ENCODE peak calls at places on chromosomes 7 and 10, in five cellular contexts. S, F, D, I and Y are unnamed samples.

GRCh38 chr7:43577485-43577951 is 5.4 kb upstream of the STK17A start:
- DNase-seq in F (peak; percentile 59), I (no peak), D (peak; percentile 93), S (no peak), Y (peak; percentile 38)

GRCh38 chr7:130486114-130486962 is 5.5 kb upstream of the MEST start:
- DNase-seq in D (no peak), F (peak; percentile 95), I (peak; percentile 34), S (peak; percentile 89), Y (peak; percentile 54)

GRCh38 chr10:97553575-97554100 is 18.9 kb upstream of the ANKRD2 start:
- DNase-seq in F (peak; percentile 74), I (peak; percentile 71), D (peak; percentile 58), S (peak; percentile 69), Y (peak; percentile 44)

GRCh38 chr7:22561895-22562593 is 62.1 kb upstream of the STEAP1B start:
- DNase-seq in S (peak; percentile 80), D (no peak), I (no peak), F (no peak), Y (no peak)

GRCh38 chr7:51226042-51226755 is 90.4 kb downstream of the COBL start:
- DNase-seq in F (no peak), I (no peak), S (no peak), D (no peak), Y (no peak)

GRCh38 chr7:46949270-46949931 is 632.5 kb downstream of the TNS3 start:
- DNase-seq in F (no peak), I (no peak), D (no peak), S (no peak), Y (no peak)

GRCh38 chr7:122600630-122601029 is 98.3 kb downstream of the RNF133 start:
- DNase-seq in S (no peak), D (no peak), F (no peak), I (no peak), Y (no peak)

GRCh38 chr10:113820507-113820906 is 33.4 kb downstream of the DCLRE1A start:
- DNase-seq in I (no peak), D (no peak), F (no peak), S (no peak), Y (no peak)

GRCh38 chr7:87058739-87059524 is 522 bp downstream of the ELAPOR2 start:
- DNase-seq in D (no peak), F (no peak), I (peak; percentile 16), S (peak; percentile 51), Y (no peak)

GRCh38 chr7:70334883-70335282 is 736.6 kb downstream of the AUTS2 start:
- DNase-seq in I (no peak), F (no peak), S (peak; percentile 15), D (peak; percentile 65), Y (no peak)

GRCh38 chr10:77943086-77943901 is 16.7 kb upstream of the DLG5 start:
- DNase-seq in F (peak; percentile 43), S (no peak), I (no peak), D (no peak), Y (no peak)

GRCh38 chr7:118109607-118110006 is 74.4 kb upstream of the LSM8 start:
- DNase-seq in D (no peak), I (no peak), S (no peak), F (peak; percentile 63), Y (no peak)

GRCh38 chr10:84845628-84846261 is 517.4 kb downstream of the CCSER2 start:
- DNase-seq in F (peak; percentile 27), I (no peak), S (peak; percentile 41), D (peak; percentile 8), Y (peak; percentile 2)

GRCh38 chr7:103077318-103077717 is 2.4 kb downstream of the ARMC10 start:
- DNase-seq in D (no peak), F (no peak), S (no peak), I (no peak), Y (no peak)

GRCh38 chr10:77587424-77587806 is 50.2 kb downstream of the KCNMA1 start:
- DNase-seq in S (no peak), F (no peak), D (no peak), I (no peak), Y (no peak)

GRCh38 chr7:115603416-115603815 is 427.1 kb downstream of the TFEC start:
- DNase-seq in I (no peak), S (no peak), F (peak; percentile 8), D (no peak), Y (no peak)

GRCh38 chr7:49852619-49853462 is 79.4 kb downstream of the VWC2 start:
- DNase-seq in D (peak; percentile 33), F (peak; percentile 63), S (peak; percentile 69), I (peak; percentile 31), Y (no peak)

GRCh38 chr7:1526271-1526754 is 4.2 kb upstream of the MAFK start:
- DNase-seq in I (no peak), D (no peak), S (no peak), F (peak; percentile 83), Y (no peak)

GRCh38 chr7:91993976-91994375 is 53.3 kb downstream of the AKAP9 start:
- DNase-seq in S (peak; percentile 54), D (no peak), I (no peak), F (no peak), Y (no peak)

GRCh38 chr10:73873163-73873842 is 1.1 kb downstream of the CAMK2G start:
- DNase-seq in D (no peak), F (no peak), S (peak; percentile 3), I (no peak), Y (no peak)

GRCh38 chr10:43845121-43845520 is 196.4 kb upstream of the ZNF32 start:
- DNase-seq in S (no peak), F (no peak), I (no peak), D (no peak), Y (no peak)

GRCh38 chr10:78605800-78606350 is 462.9 kb upstream of the ZMIZ1 start:
- DNase-seq in F (peak; percentile 67), S (no peak), I (no peak), D (no peak), Y (no peak)

GRCh38 chr10:86410542-86411124 is 44.0 kb upstream of the GRID1 start:
- DNase-seq in F (peak; percentile 63), S (no peak), I (no peak), D (no peak), Y (no peak)

GRCh38 chr10:52818019-52818418 is 45.4 kb upstream of the MBL2 start:
- DNase-seq in F (peak; percentile 58), S (peak; percentile 87), I (no peak), D (peak; percentile 15), Y (no peak)

GRCh38 chr7:135236727-135237126 is 3.1 kb downstream of the STRA8 start:
- DNase-seq in I (no peak), S (no peak), F (no peak), D (no peak), Y (no peak)

GRCh38 chr7:37925620-37926019 is 5.2 kb downstream of the EPDR1 start:
- DNase-seq in S (no peak), I (no peak), D (no peak), F (no peak), Y (no peak)

DNA sequence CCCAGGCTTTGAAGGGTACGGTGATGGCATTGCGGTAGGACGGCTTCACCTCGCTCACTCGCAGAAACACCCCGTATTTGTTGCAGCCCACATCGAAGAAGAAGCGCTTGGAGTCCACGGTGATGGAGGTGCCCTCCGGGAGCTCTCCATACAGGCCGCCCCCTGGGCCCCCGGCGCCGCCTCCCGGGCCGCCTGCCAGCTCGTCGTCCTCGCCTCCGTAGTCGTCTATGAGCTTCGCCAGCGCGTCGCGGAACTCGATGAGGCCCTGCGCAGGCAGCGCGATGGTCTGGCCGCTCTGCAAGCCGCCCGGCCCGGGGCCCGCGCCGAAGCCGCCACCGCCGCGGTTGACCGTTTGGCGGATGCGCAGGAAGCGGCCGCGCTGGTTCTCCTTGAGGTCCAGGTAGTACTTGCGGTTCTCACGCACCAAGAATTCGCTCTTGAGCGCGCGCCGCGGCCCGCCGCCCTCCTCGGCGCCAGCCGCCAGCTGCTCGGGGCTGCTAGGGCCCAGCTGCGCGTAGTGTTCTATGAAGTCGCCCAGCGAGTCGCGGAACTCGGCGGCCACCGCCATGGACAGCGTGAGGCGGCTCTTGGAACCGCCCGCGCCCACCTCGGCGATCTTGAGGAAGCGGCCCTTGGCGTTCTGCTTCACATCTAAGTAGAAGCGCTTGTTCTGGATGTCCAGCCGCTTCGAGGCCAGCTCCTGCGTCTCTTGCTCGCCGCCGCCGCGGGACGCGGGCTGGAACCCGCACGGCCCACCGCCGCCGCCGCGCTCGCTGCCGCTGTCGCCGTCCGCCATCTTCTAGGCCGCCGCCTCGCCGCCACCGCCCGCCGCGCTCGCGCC is 557 bp downstream of the PURB start:
- DNase-seq in I (peak; percentile 64), D (peak; percentile 68), S (peak; percentile 35), F (peak; percentile 53), Y (peak; percentile 36)
- H3K4me1 ChIP-seq in I (peaks cover 48% of the 10 kb centered on the region), D (peaks cover 59% of the 10 kb centered on the region), S (peaks cover 38% of the 10 kb centered on the region), F (peaks cover 49% of the 10 kb centered on the region), Y (peaks cover 59% of the 10 kb centered on the region)

GRCh38 chr10:103395754-103396066 is 565 bp downstream of the ATP5MK start:
- DNase-seq in F (peak; percentile 11), S (peak; percentile 16), D (peak; percentile 19), I (no peak), Y (no peak)

GRCh38 chr10:103396067-103396788 is at the start of the genes ATP5MK and PDCD11:
- DNase-seq in F (peak; percentile 97), I (peak; percentile 99), S (peak; percentile 99), D (peak; percentile 96), Y (peak; percentile 93)

GRCh38 chr10:103394180-103394579 is 2.1 kb downstream of the ATP5MK start:
- DNase-seq in I (no peak), D (no peak), F (no peak), S (no peak), Y (no peak)

GRCh38 chr10:103396789-103397087 is 312 bp downstream of the PDCD11 start:
- DNase-seq in I (no peak), F (no peak), S (no peak), D (no peak), Y (no peak)

GRCh38 chr10:103397191-103397825 is 882 bp downstream of the PDCD11 start:
- DNase-seq in I (no peak), S (no peak), F (no peak), D (peak; percentile 18), Y (no peak)
- H3K27ac ChIP-seq in I (peak overlapping the region; percentile 93), S (peak overlapping the region; percentile 62), F (peak overlapping the region; percentile 90), D (peak overlapping the region; percentile 75), Y (peak overlapping the region; percentile 78)

GRCh38 chr10:75231672-75232581 is 3.8 kb downstream of the COMTD1 start:
- DNase-seq in S (no peak), F (no peak), I (no peak), D (no peak), Y (no peak)
- H3K4me1 ChIP-seq in S (peaks cover 18% of the 10 kb centered on the region), F (peaks cover 54% of the 10 kb centered on the region), I (peaks cover 54% of the 10 kb centered on the region), D (peaks cover 18% of the 10 kb centered on the region), Y (peaks cover 24% of the 10 kb centered on the region)

DNA sequence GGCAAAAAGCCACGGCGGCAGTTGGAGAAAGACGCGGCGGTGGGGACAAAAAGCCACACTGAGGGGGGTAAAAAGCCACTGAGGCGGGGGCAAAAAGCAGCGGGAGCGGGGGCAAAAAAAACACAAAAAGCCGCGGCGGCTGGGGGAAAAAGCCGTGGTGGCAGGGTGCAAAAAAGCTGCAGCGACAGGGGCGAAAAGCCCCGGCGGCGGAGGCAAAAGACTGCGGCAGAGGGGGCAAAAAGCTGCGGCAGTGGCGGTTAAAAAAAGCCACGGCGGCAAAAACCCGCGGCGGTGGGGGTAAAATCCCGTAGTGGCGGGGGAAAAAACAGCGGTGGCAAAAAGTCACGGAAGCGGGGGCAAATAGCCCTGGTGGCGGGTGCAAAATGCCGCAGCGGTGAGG is 527.3 kb downstream of the ZNF33B start:
- DNase-seq in I (no peak), S (no peak), F (no peak), D (no peak), Y (no peak)
- H3K27ac ChIP-seq in I (no peak overlapping the region), S (no peak overlapping the region), F (no peak overlapping the region), D (no peak overlapping the region), Y (no peak overlapping the region)

GRCh38 chr7:104980969-104981670 is 32.9 kb upstream of the KMT2E start:
- DNase-seq in D (no peak), S (peak; percentile 79), I (no peak), F (peak; percentile 58), Y (no peak)
- H3K4me1 ChIP-seq in D (peaks cover 42% of the 10 kb centered on the region), S (peaks cover 24% of the 10 kb centered on the region), I (peaks cover 71% of the 10 kb centered on the region), F (peaks cover 39% of the 10 kb centered on the region), Y (peaks cover 29% of the 10 kb centered on the region)

GRCh38 chr10:35784751-35785150 is 142.7 kb upstream of the FZD8 start:
- DNase-seq in D (no peak), F (no peak), I (no peak), S (no peak), Y (no peak)
- H3K27ac ChIP-seq in D (no peak overlapping the region), F (no peak overlapping the region), I (no peak overlapping the region), S (no peak overlapping the region), Y (no peak overlapping the region)